ENCODE peak calls at places on chromosomes 2 and 18, in four cellular contexts. B is HCT116, N is body of pancreas, Q is suprapubic skin. K is an unnamed sample.

GRCh38 chr18:48962252-48962856 is 11.6 kb upstream of the SMAD7 start:
- DNase-seq in B (no peak), N (no peak), Q (no peak), K (no peak)

GRCh38 chr2:31973665-31974064 is 37.1 kb downstream of the MEMO1 start:
- DNase-seq in B (no peak), N (no peak), Q (no peak), K (peak)

GRCh38 chr2:179440642-179441251 is 176.1 kb upstream of the SESTD1 start:
- DNase-seq in B (peak), N (no peak), Q (no peak), K (peak)

GRCh38 chr2:210399440-210400041 is 77.0 kb downstream of the LANCL1 start:
- DNase-seq in B (peak), N (no peak), Q (no peak), K (peak)

GRCh38 chr2:46167406-46167805 is 129.8 kb upstream of the EPAS1 start:
- DNase-seq in B (no peak), N (no peak), Q (no peak), K (peak)

GRCh38 chr2:240602266-240603050 is 15.9 kb downstream of the CAPN10 start:
- DNase-seq in B (no peak), N (no peak), Q (peak), K (no peak)

GRCh38 chr2:49702740-49703139 is 548.4 kb upstream of the FSHR start:
- DNase-seq in B (no peak), N (no peak), Q (no peak), K (no peak)

GRCh38 chr2:119958642-119959268 is 54.1 kb upstream of the EPB41L5 start:
- DNase-seq in B (no peak), N (no peak), Q (no peak), K (no peak)

GRCh38 chr18:5895300-5895885 is at the start of gene TMEM200C:
- DNase-seq in B (no peak), N (peak), Q (no peak), K (no peak)

GRCh38 chr2:104853926-104854506 is at the start of gene POU3F3:
- DNase-seq in B (no peak), N (peak), Q (peak), K (no peak)

GRCh38 chr18:76643199-76643598 is 148.2 kb upstream of the ZNF516 start:
- DNase-seq in B (no peak), N (no peak), Q (no peak), K (no peak)
- TF ChIP-seq CTCF in B (no peak), N (no peak), Q (no peak), K (no peak)

GRCh38 chr2:165902929-165903328 is 50.6 kb downstream of the TTC21B start:
- DNase-seq in B (no peak), N (no peak), Q (no peak), K (peak)
- TF ChIP-seq CTCF in B (no peak), N (no peak), Q (no peak), K (no peak)

GRCh38 chr2:145815933-145816332 is 1296.0 kb upstream of the ZEB2 start:
- DNase-seq in B (no peak), N (no peak), Q (no peak), K (no peak)
- TF ChIP-seq CTCF in B (no peak), N (no peak), Q (no peak), K (no peak)

GRCh38 chr18:59055345-59056032 is 84.2 kb upstream of the SEC11C start:
- DNase-seq in B (no peak), N (no peak), Q (no peak), K (no peak)
- TF ChIP-seq CTCF in B (peak), N (no peak), Q (no peak), K (no peak)

GRCh38 chr2:234433201-234433600 is 63.7 kb downstream of the ARL4C start:
- DNase-seq in B (no peak), N (no peak), Q (no peak), K (no peak)
- TF ChIP-seq CTCF in B (no peak), N (no peak), Q (no peak), K (no peak)

GRCh38 chr2:96638144-96639121 is at the start of gene KANSL3:
- DNase-seq in B (peak), N (peak), Q (peak), K (peak)
- TF ChIP-seq CTCF in B (no peak), N (no peak), Q (no peak), K (no peak)

DNA sequence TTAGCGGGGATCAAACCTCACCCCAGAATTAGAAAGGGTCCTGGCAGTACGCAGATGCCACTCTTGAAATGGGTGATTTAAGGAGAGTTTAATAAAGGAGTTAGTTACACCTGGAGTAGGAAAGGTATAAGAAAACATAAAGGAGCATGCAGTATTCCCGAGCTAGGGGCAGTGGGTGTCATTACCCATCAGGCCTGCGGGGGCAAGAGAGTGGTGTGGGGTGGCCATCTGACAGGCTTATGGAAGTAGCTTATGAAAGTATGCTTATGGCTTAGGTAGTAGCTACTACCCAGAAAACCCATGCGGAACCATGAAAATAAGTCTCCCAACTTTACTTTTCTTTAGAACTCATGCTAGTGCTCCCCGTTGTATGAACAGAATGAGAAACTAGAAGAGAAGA is 568.9 kb upstream of the ACVR2A start:
- DNase-seq in B (peak), N (no peak), Q (no peak), K (peak)
- TF ChIP-seq CTCF in B (peak), N (no peak), Q (no peak), K (no peak)

DNA sequence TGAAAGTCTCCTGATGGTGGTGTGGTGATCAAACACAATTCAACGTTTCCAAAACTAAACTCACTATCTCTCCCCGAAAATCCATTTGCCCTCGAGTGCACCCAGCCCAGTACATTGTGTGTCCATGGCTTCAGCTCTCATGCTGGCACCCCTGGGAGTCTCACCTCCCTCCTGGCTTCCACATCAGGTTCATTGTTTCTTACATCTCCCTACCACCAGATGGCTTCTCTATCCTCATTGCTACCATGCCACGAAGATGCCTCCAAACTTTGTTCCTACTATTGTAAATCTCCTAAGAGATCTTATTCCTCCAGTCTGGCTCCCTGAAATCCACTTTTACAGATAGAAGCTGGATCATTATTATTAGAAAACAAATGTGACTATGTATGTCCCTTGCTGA is 197.0 kb downstream of the MYT1L start:
- DNase-seq in B (no peak), N (no peak), Q (no peak), K (no peak)
- TF ChIP-seq CTCF in B (no peak), N (no peak), Q (no peak), K (no peak)

GRCh38 chr2:111653913-111654312 is 230.1 kb downstream of the ANAPC1 start:
- DNase-seq in B (no peak), N (no peak), Q (no peak), K (no peak)

GRCh38 chr2:111652681-111653080 is 231.3 kb downstream of the ANAPC1 start:
- DNase-seq in B (no peak), N (no peak), Q (no peak), K (no peak)

GRCh38 chr2:111654829-111655228 is 229.2 kb downstream of the ANAPC1 start:
- DNase-seq in B (no peak), N (no peak), Q (no peak), K (no peak)

GRCh38 chr2:111652038-111652437 is 232.0 kb downstream of the ANAPC1 start:
- DNase-seq in B (no peak), N (no peak), Q (no peak), K (peak)

DNA sequence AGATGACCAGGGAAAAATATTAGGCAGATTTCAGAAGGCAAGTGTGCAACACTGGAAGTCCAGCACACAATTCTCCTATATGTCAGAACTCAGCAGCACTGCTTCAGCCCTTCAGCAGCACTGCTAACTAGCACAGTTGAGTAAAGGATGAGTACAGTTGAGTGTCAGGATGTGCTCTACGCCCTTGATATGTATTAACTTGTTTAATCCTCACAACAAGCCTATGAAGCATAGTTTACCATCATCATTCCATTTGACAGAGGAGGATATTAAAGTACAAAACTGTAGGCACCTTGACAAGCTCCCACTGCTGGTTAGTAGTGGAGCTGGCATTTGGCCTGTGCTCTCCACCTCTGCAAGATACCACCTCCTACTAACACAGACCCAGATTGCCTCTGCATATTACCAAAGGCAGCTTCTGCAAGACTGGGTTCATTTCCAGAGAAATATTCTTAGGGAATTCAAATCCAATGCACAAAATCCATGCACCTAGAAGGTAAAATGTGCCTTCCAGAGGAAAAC is 230.8 kb downstream of the ANAPC1 start:
- DNase-seq in B (no peak), N (no peak), Q (no peak), K (no peak)
- TF ChIP-seq CTCF in B (no peak), N (no peak), Q (no peak), K (no peak)

GRCh38 chr2:69645026-69645425 is 1.5 kb upstream of the AAK1 start:
- DNase-seq in B (no peak), N (no peak), Q (no peak), K (no peak)

GRCh38 chr2:69644506-69644979 is 1.0 kb upstream of the AAK1 start:
- DNase-seq in B (no peak), N (no peak), Q (no peak), K (no peak)

GRCh38 chr2:69641887-69642708 is 1.4 kb downstream of the AAK1 start:
- DNase-seq in B (no peak), N (no peak), Q (no peak), K (no peak)

GRCh38 chr2:69642709-69643601 is 584 bp downstream of the AAK1 start:
- DNase-seq in B (no peak), N (peak), Q (peak), K (peak)

GRCh38 chr2:69643602-69644505 is at the start of gene AAK1:
- DNase-seq in B (peak), N (peak), Q (peak), K (peak)
- TF ChIP-seq CTCF in B (no peak), N (no peak), Q (no peak), K (no peak)